ENCODE peak calls at places on chromosome 1, in five cellular contexts. R, O, P, I and G are unnamed samples.

GRCh38 chr1:12011998-12012397 is 7.3 kb upstream of the MIIP start:
- DNase-seq in R (no peak), O (no peak), I (no peak), P (no peak), G (no peak)

GRCh38 chr1:162357681-162358266 is 18.9 kb downstream of the SPATA46 start:
- DNase-seq in I (peak), P (no peak), O (no peak), R (no peak), G (no peak)

GRCh38 chr1:83545450-83545849 is 453.5 kb downstream of the TTLL7 start:
- DNase-seq in I (no peak), R (no peak), P (no peak), O (no peak), G (no peak)

GRCh38 chr1:236868625-236869467 is 73.8 kb downstream of the MTR start:
- DNase-seq in P (no peak), R (no peak), O (no peak), I (peak), G (no peak)

GRCh38 chr1:241213147-241213546 is 143.9 kb downstream of the RGS7 start:
- DNase-seq in O (no peak), I (peak), P (no peak), R (no peak), G (no peak)

GRCh38 chr1:119136401-119136800 is 4.1 kb downstream of the WARS2 start:
- DNase-seq in P (no peak), O (no peak), I (no peak), R (no peak), G (no peak)

GRCh38 chr1:206839857-206840256 is 25.6 kb upstream of the IL20 start:
- DNase-seq in R (no peak), I (peak), P (no peak), O (no peak), G (no peak)

GRCh38 chr1:183444243-183444642 is 26.1 kb upstream of the NMNAT2 start:
- DNase-seq in I (no peak), O (no peak), R (no peak), P (no peak), G (no peak)

GRCh38 chr1:203495845-203496244 is 1.9 kb downstream of the OPTC start:
- DNase-seq in I (no peak), P (no peak), O (no peak), R (no peak), G (no peak)